ENCODE peak calls at places on chromosomes 12 and 14, in seven cellular contexts. S, K, N, V, T, C and X are unnamed samples.
A peak's percentile ranks its signal among the peaks of the same experiment; 100 is the strongest.

GRCh38 chr12:12810507-12811143 is 2.5 kb upstream of the DDX47 start:
- DNase-seq in V (no peak), N (no peak), C (no peak), S (no peak), T (no peak), K (no peak), X (no peak)

GRCh38 chr12:106724116-106724515 is 50.4 kb upstream of the RIC8B start:
- DNase-seq in N (no peak), T (no peak), S (no peak), C (no peak), V (no peak), K (no peak), X (no peak)

GRCh38 chr12:49244161-49244560 is 20.7 kb upstream of the TUBA1C start:
- DNase-seq in S (peak; percentile 40), K (peak; percentile 82), C (no peak), T (no peak), N (no peak), V (peak; percentile 72), X (no peak)

GRCh38 chr14:53924754-53925153 is 31.9 kb downstream of the BMP4 start:
- DNase-seq in C (no peak), N (no peak), K (peak; percentile 95), T (no peak), V (peak; percentile 88), S (peak; percentile 87), X (peak; percentile 93)

GRCh38 chr12:47900480-47901129 is 4.2 kb downstream of the VDR start:
- DNase-seq in T (no peak), S (no peak), N (no peak), K (no peak), V (no peak), C (no peak), X (peak; percentile 63)

GRCh38 chr12:105382771-105383632 is 52.5 kb downstream of the C12orf75 start:
- DNase-seq in C (peak; percentile 17), K (peak; percentile 73), N (no peak), S (peak; percentile 78), T (no peak), V (peak; percentile 59), X (peak; percentile 25)

GRCh38 chr14:63535918-63536317 is 7.3 kb downstream of the PPP2R5E start:
- DNase-seq in N (no peak), V (no peak), C (no peak), T (no peak), K (peak; percentile 55), S (no peak), X (no peak)

GRCh38 chr14:30445852-30446251 is 113.1 kb upstream of the G2E3 start:
- DNase-seq in V (no peak), K (no peak), N (no peak), T (no peak), S (no peak), C (no peak), X (no peak)

GRCh38 chr12:55713721-55714120 is 2.1 kb upstream of the BLOC1S1 start:
- DNase-seq in V (peak; percentile 48), K (peak; percentile 89), T (no peak), N (no peak), S (peak; percentile 96), C (no peak), X (no peak)

GRCh38 chr12:51923506-51924365 is 16.4 kb downstream of the ACVRL1 start:
- DNase-seq in C (no peak), S (peak; percentile 27), T (peak; percentile 43), K (no peak), V (no peak), N (peak; percentile 53), X (no peak)

GRCh38 chr12:132018193-132018916 is 68.6 kb downstream of the EP400 start:
- DNase-seq in N (no peak), T (no peak), V (no peak), S (peak; percentile 53), C (no peak), K (peak; percentile 24), X (no peak)

GRCh38 chr14:89720741-89721315 is 233.7 kb downstream of the EFCAB11 start:
- DNase-seq in N (peak; percentile 32), S (no peak), K (no peak), C (peak; percentile 50), T (no peak), V (no peak), X (no peak)

GRCh38 chr12:102095677-102096263 is 24.1 kb downstream of the NUP37 start:
- DNase-seq in S (peak; percentile 45), T (no peak), K (peak; percentile 61), C (peak; percentile 4), N (no peak), V (peak; percentile 16), X (no peak)

GRCh38 chr14:77421241-77421640 is 2.1 kb downstream of the NOXRED1 start:
- DNase-seq in V (no peak), N (no peak), C (no peak), K (peak; percentile 46), T (no peak), S (no peak), X (no peak)

GRCh38 chr12:5078423-5078822 is 34.7 kb downstream of the KCNA5 start:
- DNase-seq in K (no peak), C (no peak), V (no peak), S (no peak), T (no peak), N (no peak), X (peak; percentile 13)

GRCh38 chr14:56490379-56490778 is 89.2 kb upstream of the TMEM260 start:
- DNase-seq in C (no peak), V (peak; percentile 24), S (peak; percentile 53), T (no peak), N (no peak), K (peak; percentile 40), X (peak; percentile 6)

GRCh38 chr12:121536058-121536928 is 44.5 kb downstream of the KDM2B start:
- DNase-seq in T (peak; percentile 94), C (no peak), S (peak; percentile 76), V (peak; percentile 26), N (peak; percentile 80), K (peak; percentile 88), X (no peak)

GRCh38 chr14:91892918-91893527 is 25.7 kb upstream of the TC2N start:
- DNase-seq in S (no peak), N (no peak), C (no peak), K (no peak), V (no peak), T (no peak), X (no peak)

GRCh38 chr14:52266782-52267181 is 716 bp upstream of the PTGDR start:
- DNase-seq in K (no peak), V (no peak), C (no peak), N (no peak), S (peak; percentile 93), T (no peak), X (no peak)

GRCh38 chr12:112738531-112738930 is 53.0 kb upstream of the RPH3A start:
- DNase-seq in C (no peak), S (no peak), K (no peak), N (no peak), V (no peak), T (no peak), X (no peak)

GRCh38 chr12:120006248-120006975 is 17.4 kb downstream of the BICDL1 start:
- DNase-seq in N (no peak), V (no peak), T (no peak), K (no peak), S (no peak), C (no peak), X (no peak)

GRCh38 chr12:120010661-120011230 is 21.7 kb downstream of the BICDL1 start:
- DNase-seq in V (no peak), C (no peak), T (no peak), N (no peak), S (no peak), K (no peak), X (no peak)

GRCh38 chr12:120012067-120012621 is 23.1 kb downstream of the BICDL1 start:
- DNase-seq in S (peak; percentile 38), N (no peak), C (peak; percentile 93), K (peak; percentile 1), V (no peak), T (peak; percentile 50), X (no peak)

DNA sequence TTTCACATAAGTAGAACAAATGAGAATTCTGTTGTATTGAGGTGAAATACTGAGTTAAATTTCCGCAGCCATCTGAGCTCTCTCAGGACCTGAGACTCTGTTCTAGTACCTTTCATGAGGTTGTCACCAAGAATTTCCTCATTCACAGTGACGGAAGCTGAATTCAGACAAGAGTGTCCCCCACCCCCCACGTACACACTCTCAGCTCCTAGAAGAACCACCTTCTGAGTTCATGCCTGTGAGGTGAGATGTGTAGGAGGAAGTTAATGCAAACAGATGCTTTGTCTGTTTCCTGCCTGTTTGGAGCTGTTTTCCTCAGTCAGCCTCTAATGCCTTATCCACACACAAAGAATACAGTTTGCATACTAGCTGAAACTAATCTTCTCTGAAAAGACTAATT is 18.2 kb downstream of the BICDL1 start:
- DNase-seq in C (no peak), V (no peak), S (no peak), N (peak; percentile 16), T (no peak), K (no peak), X (no peak)
- H3K4me3 ChIP-seq in C (no peak overlapping the region), V (no peak overlapping the region), S (no peak overlapping the region), N (no peak overlapping the region), T (no peak overlapping the region), K (no peak overlapping the region), X (no peak overlapping the region)

GRCh38 chr12:38983117-38983571 is 77.8 kb upstream of the CPNE8 start:
- DNase-seq in N (no peak), T (no peak), C (no peak), K (no peak), S (no peak), V (no peak), X (no peak)
- TF ChIP-seq CTCF in N (no peak), T (no peak), C (no peak), K (no peak), S (no peak), V (no peak), X (no peak)

DNA sequence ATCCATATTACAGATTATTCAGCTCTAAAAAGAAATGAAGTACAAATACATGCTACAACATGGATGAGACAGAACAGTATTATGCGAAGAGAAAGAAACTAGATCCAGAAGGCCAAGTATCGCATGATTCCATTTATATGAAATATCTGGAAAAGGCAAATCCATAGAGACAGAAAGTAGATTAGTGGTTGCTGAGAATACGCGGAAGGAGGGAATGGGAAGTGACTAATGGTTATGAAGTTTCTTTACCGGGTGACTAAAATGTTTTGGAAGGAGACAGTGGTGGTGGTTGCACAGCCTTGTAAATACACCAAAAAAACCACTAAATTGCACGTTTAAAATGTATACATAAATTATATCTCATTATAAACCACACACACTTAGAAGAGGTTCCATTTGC is 12.5 kb downstream of the PRDM4 start:
- DNase-seq in T (no peak), K (peak; percentile 81), C (no peak), V (peak; percentile 18), S (peak; percentile 89), N (no peak), X (no peak)
- H3K4me3 ChIP-seq in T (no peak overlapping the region), K (no peak overlapping the region), C (no peak overlapping the region), V (no peak overlapping the region), S (no peak overlapping the region), N (no peak overlapping the region), X (no peak overlapping the region)

GRCh38 chr14:85532570-85532969 is 2.6 kb downstream of the FLRT2 start:
- DNase-seq in T (no peak), V (no peak), N (no peak), C (no peak), K (no peak), S (no peak), X (no peak)

GRCh38 chr14:85532981-85533820 is 3.3 kb downstream of the FLRT2 start:
- DNase-seq in T (peak; percentile 73), C (no peak), K (peak; percentile 87), N (peak; percentile 70), S (peak; percentile 91), V (peak; percentile 57), X (no peak)

GRCh38 chr14:85530626-85531025 is 682 bp downstream of the FLRT2 start:
- DNase-seq in V (no peak), N (no peak), S (no peak), T (no peak), K (no peak), C (no peak), X (no peak)

GRCh38 chr14:85531141-85531593 is 1.2 kb downstream of the FLRT2 start:
- DNase-seq in T (peak; percentile 71), K (peak; percentile 58), C (no peak), V (no peak), S (peak; percentile 83), N (peak; percentile 66), X (no peak)

GRCh38 chr14:85531594-85532391 is 1.8 kb downstream of the FLRT2 start:
- DNase-seq in S (peak; percentile 85), K (peak; percentile 80), V (no peak), N (peak; percentile 66), C (no peak), T (peak; percentile 81), X (no peak)
- TF ChIP-seq CTCF in S (peak; percentile 27), K (peak; percentile 56), V (peak; percentile 46), N (no peak), C (no peak), T (no peak), X (no peak)